ENCODE peak calls at places on chromosome 18, in seven cellular contexts. J, A, Q, G, M, S and C are unnamed samples.

GRCh38 chr18:42976869-42977268 is 138.6 kb downstream of the RIT2 start:
- DNase-seq in J (no peak), A (no peak), Q (no peak), G (no peak), M (no peak), S (no peak), C (no peak)

GRCh38 chr18:49728542-49728941 is 84.8 kb downstream of the ACAA2 start:
- DNase-seq in J (peak), A (peak), Q (peak), G (no peak), M (peak), S (peak), C (peak)

GRCh38 chr18:5961828-5962150 is 66.5 kb upstream of the TMEM200C start:
- DNase-seq in J (no peak), A (no peak), Q (no peak), G (no peak), M (no peak), S (no peak), C (no peak)

GRCh38 chr18:13219576-13219975 is 1.0 kb downstream of the LDLRAD4 start:
- DNase-seq in J (no peak), A (no peak), Q (no peak), G (no peak), M (no peak), S (no peak), C (no peak)

GRCh38 chr18:12258719-12259705 is 4.9 kb downstream of the CIDEA start:
- DNase-seq in J (no peak), A (no peak), Q (no peak), G (no peak), M (no peak), S (no peak), C (no peak)

GRCh38 chr18:32920796-32921787 is 148.3 kb upstream of the KLHL14 start:
- DNase-seq in J (no peak), A (no peak), Q (no peak), G (peak), M (peak), S (no peak), C (no peak)

GRCh38 chr18:4017479-4017878 is 437.6 kb downstream of the DLGAP1 start:
- DNase-seq in J (no peak), A (peak), Q (no peak), G (no peak), M (peak), S (no peak), C (no peak)

GRCh38 chr18:27954226-27954625 is 222.7 kb downstream of the CDH2 start:
- DNase-seq in J (no peak), A (no peak), Q (no peak), G (peak), M (peak), S (no peak), C (no peak)

GRCh38 chr18:37673196-37673595 is 107.6 kb upstream of the CELF4 start:
- DNase-seq in J (no peak), A (no peak), Q (no peak), G (no peak), M (no peak), S (no peak), C (no peak)

GRCh38 chr18:12742453-12742852 is 39.6 kb downstream of the PSMG2 start:
- DNase-seq in J (no peak), A (no peak), Q (no peak), G (peak), M (peak), S (no peak), C (no peak)

GRCh38 chr18:40494603-40495002 is 1460.4 kb upstream of the PIK3C3 start:
- DNase-seq in J (no peak), A (no peak), Q (no peak), G (no peak), M (no peak), S (no peak), C (no peak)

GRCh38 chr18:62957885-62958472 is 242.6 kb downstream of the PHLPP1 start:
- DNase-seq in J (no peak), A (peak), Q (peak), G (no peak), M (peak), S (no peak), C (peak)

GRCh38 chr18:60686142-60686541 is 313.6 kb upstream of the MC4R start:
- DNase-seq in J (no peak), A (no peak), Q (no peak), G (no peak), M (no peak), S (no peak), C (no peak)

GRCh38 chr18:80247403-80247916 is at the start of gene PARD6G:
- DNase-seq in J (peak), A (peak), Q (peak), G (peak), M (peak), S (peak), C (peak)

GRCh38 chr18:78973357-78974083 is 6.1 kb upstream of the SALL3 start:
- DNase-seq in J (no peak), A (no peak), Q (no peak), G (no peak), M (no peak), S (no peak), C (no peak)

GRCh38 chr18:49019446-49020045 is 68.8 kb upstream of the SMAD7 start:
- DNase-seq in J (no peak), A (no peak), Q (no peak), G (no peak), M (no peak), S (peak), C (no peak)

GRCh38 chr18:75491361-75491760 is 63.9 kb upstream of the SMIM21 start:
- DNase-seq in J (no peak), A (no peak), Q (no peak), G (no peak), M (no peak), S (no peak), C (no peak)

GRCh38 chr18:35041752-35042379 is 653 bp downstream of the MAPRE2 start:
- DNase-seq in J (no peak), A (no peak), Q (peak), G (no peak), M (no peak), S (no peak), C (no peak)

GRCh38 chr18:49055787-49056186 is 105.0 kb upstream of the SMAD7 start:
- DNase-seq in J (no peak), A (no peak), Q (peak), G (peak), M (peak), S (peak), C (peak)

GRCh38 chr18:3248062-3248669 is 565 bp downstream of the MYL12A start:
- DNase-seq in J (no peak), A (peak), Q (no peak), G (no peak), M (no peak), S (no peak), C (no peak)

GRCh38 chr18:54769526-54770464 is 58.5 kb upstream of the RAB27B start:
- DNase-seq in J (no peak), A (no peak), Q (no peak), G (no peak), M (peak), S (no peak), C (no peak)

GRCh38 chr18:5059540-5060032 is 137.5 kb downstream of the AKAIN1 start:
- DNase-seq in J (no peak), A (no peak), Q (no peak), G (no peak), M (no peak), S (no peak), C (no peak)

GRCh38 chr18:75475228-75475627 is 47.7 kb upstream of the SMIM21 start:
- DNase-seq in J (no peak), A (no peak), Q (no peak), G (peak), M (peak), S (no peak), C (no peak)

GRCh38 chr18:47422524-47422923 is 171.1 kb upstream of the SKOR2 start:
- DNase-seq in J (no peak), A (no peak), Q (no peak), G (no peak), M (peak), S (no peak), C (no peak)

GRCh38 chr18:14914771-14915170 is 166.8 kb downstream of the ANKRD30B start:
- DNase-seq in J (no peak), A (no peak), Q (no peak), G (no peak), M (no peak), S (no peak), C (no peak)

GRCh38 chr18:8847900-8848299 is 142.5 kb downstream of the MTCL1 start:
- DNase-seq in J (no peak), A (no peak), Q (no peak), G (no peak), M (no peak), S (no peak), C (no peak)

GRCh38 chr18:711693-712400 is 583 bp downstream of the ENOSF1 start:
- DNase-seq in J (peak), A (peak), Q (peak), G (peak), M (peak), S (peak), C (peak)

GRCh38 chr18:10797882-10798281 is 272.1 kb downstream of the NAPG start:
- DNase-seq in J (no peak), A (no peak), Q (peak), G (no peak), M (no peak), S (no peak), C (no peak)